ENCODE peak calls at places on chromosomes 11 and 22, in nine cellular contexts. M is activated naive CD8-positive, alpha-beta T cell treated with anti-CD3 and anti-CD28 coated beads, Interleukin-2, amount 50 U/mL, for 24 hours; N is T1000; C is T-helper 2 cell treated with Interferon-gamma antibody and Interleukin-4, amounts not matched to agents 5 μg/mL and 100 μg/mL, for 36 hours; F is mesenchymal stem cell; Z is LoVo; G is T-cell; W is fibroblast of lung; I is EL. D is an unnamed sample.
A peak's percentile ranks its signal among the peaks of the same experiment; 100 is the strongest.

GRCh38 chr11:36095716-36096115 is 151.9 kb downstream of the LDLRAD3 start:
- DNase-seq in G (no peak), Z (no peak), N (no peak), C (no peak), W (peak; percentile 66), I (no peak), M (no peak), F (peak; percentile 81), D (no peak)

GRCh38 chr11:61270354-61271070 is 24.6 kb downstream of the VWCE start:
- DNase-seq in N (no peak), C (peak; percentile 11), I (peak; percentile 31), Z (no peak), F (peak; percentile 21), M (no peak), G (no peak), W (peak; percentile 47), D (no peak)

GRCh38 chr11:95152878-95153856 is 63.5 kb downstream of the ENDOD1 start:
- DNase-seq in F (no peak), I (no peak), Z (no peak), G (no peak), C (peak; percentile 48), W (no peak), N (no peak), M (no peak), D (no peak)

GRCh38 chr11:2404735-2405196 is 4.2 kb downstream of the TSSC4 start:
- DNase-seq in M (no peak), C (no peak), Z (no peak), W (no peak), G (no peak), F (no peak), I (no peak), N (no peak), D (no peak)

GRCh38 chr11:82465481-82465880 is 268.2 kb downstream of the FAM181B start:
- DNase-seq in C (no peak), F (no peak), Z (no peak), W (peak; percentile 1), I (no peak), N (no peak), G (no peak), M (no peak), D (no peak)

GRCh38 chr11:65404638-65405339 is 17.8 kb upstream of the NEAT1 start:
- DNase-seq in Z (no peak), C (no peak), N (no peak), M (no peak), F (no peak), I (no peak), W (no peak), G (no peak), D (no peak)

GRCh38 chr22:42418811-42419243 is 13.4 kb downstream of the NFAM1 start:
- DNase-seq in G (no peak), Z (no peak), F (no peak), I (no peak), M (no peak), W (no peak), C (no peak), N (no peak), D (no peak)

GRCh38 chr22:28917747-28918543 is 34.6 kb downstream of the ZNRF3 start:
- DNase-seq in W (peak; percentile 62), N (no peak), I (no peak), Z (no peak), G (no peak), M (no peak), C (no peak), F (peak; percentile 66), D (no peak)

GRCh38 chr11:125621995-125622394 is 3.0 kb upstream of the CHEK1 start:
- DNase-seq in M (no peak), I (peak; percentile 78), N (no peak), Z (peak; percentile 7), F (peak; percentile 70), C (no peak), W (peak; percentile 76), G (no peak), D (no peak)

GRCh38 chr11:2272241-2272945 is 2.0 kb upstream of the ASCL2 start:
- DNase-seq in C (no peak), Z (no peak), I (no peak), G (no peak), W (no peak), F (no peak), N (no peak), M (no peak), D (no peak)

GRCh38 chr22:33922268-33922667 is 2.0 kb upstream of the LARGE1 start:
- DNase-seq in W (peak; percentile 32), Z (peak; percentile 43), F (peak; percentile 63), N (no peak), M (peak; percentile 5), C (no peak), I (no peak), G (no peak), D (no peak)

GRCh38 chr22:35928273-35928798 is 100.3 kb downstream of the RBFOX2 start:
- DNase-seq in I (no peak), W (no peak), Z (no peak), F (no peak), M (no peak), N (no peak), C (no peak), G (no peak), D (no peak)

GRCh38 chr11:67571443-67571842 is 12.2 kb upstream of the GSTP1 start:
- DNase-seq in I (no peak), N (no peak), C (no peak), F (no peak), G (no peak), W (no peak), M (no peak), Z (no peak), D (no peak)

GRCh38 chr22:40436460-40437431 is 66.4 kb downstream of the SGSM3 start:
- DNase-seq in Z (peak; percentile 45), F (peak; percentile 79), I (peak; percentile 51), W (peak; percentile 80), M (peak; percentile 19), C (peak; percentile 12), G (no peak), N (no peak), D (no peak)

GRCh38 chr22:50628543-50629134 is 687 bp upstream of the ARSA start:
- DNase-seq in I (no peak), W (no peak), C (no peak), G (no peak), N (no peak), M (no peak), F (no peak), Z (no peak), D (no peak)

GRCh38 chr11:47234669-47235075 is 13.9 kb downstream of the ACP2 start:
- DNase-seq in N (no peak), I (no peak), C (peak; percentile 29), M (peak; percentile 38), Z (no peak), F (no peak), G (peak; percentile 77), W (no peak), D (no peak)

GRCh38 chr11:64841592-64842365 is 2.7 kb downstream of the CDC42BPG start:
- DNase-seq in W (no peak), C (no peak), M (no peak), G (no peak), I (no peak), N (no peak), F (no peak), Z (no peak), D (no peak)

GRCh38 chr11:42958635-42959034 is 353.2 kb upstream of the API5 start:
- DNase-seq in G (no peak), I (no peak), C (no peak), F (no peak), Z (no peak), M (no peak), W (no peak), N (no peak), D (no peak)

GRCh38 chr11:811446-812245 is 1.9 kb downstream of the RPLP2 start:
- DNase-seq in M (no peak), F (peak; percentile 38), Z (no peak), G (no peak), W (no peak), I (peak; percentile 42), N (no peak), C (no peak), D (no peak)

GRCh38 chr11:106585061-106585460 is 433.2 kb downstream of the GUCY1A2 start:
- DNase-seq in N (no peak), G (no peak), F (peak; percentile 58), C (no peak), Z (no peak), I (peak; percentile 41), M (no peak), W (peak; percentile 49), D (no peak)

GRCh38 chr11:38971141-38971540 is 2373.1 kb upstream of the RAG2 start:
- DNase-seq in Z (no peak), I (peak; percentile 51), C (no peak), F (no peak), G (no peak), M (no peak), W (no peak), N (no peak), D (no peak)

GRCh38 chr11:78853521-78853920 is 278.9 kb upstream of the NARS2 start:
- DNase-seq in Z (no peak), N (no peak), M (no peak), G (no peak), I (no peak), F (no peak), C (no peak), W (no peak), D (no peak)

GRCh38 chr11:35893796-35894475 is 49.9 kb upstream of the LDLRAD3 start:
- DNase-seq in I (peak; percentile 33), M (no peak), N (no peak), F (peak; percentile 6), Z (peak; percentile 59), C (no peak), G (no peak), W (peak; percentile 66), D (no peak)

GRCh38 chr11:2932850-2933251 is 3.6 kb upstream of the PHLDA2 start:
- DNase-seq in Z (no peak), C (no peak), M (no peak), I (peak; percentile 64), F (peak; percentile 71), G (no peak), N (peak; percentile 39), W (peak; percentile 52), D (no peak)

GRCh38 chr22:45475063-45475747 is 27.5 kb upstream of the FBLN1 start:
- DNase-seq in W (peak; percentile 58), G (no peak), C (no peak), F (no peak), I (no peak), Z (no peak), N (no peak), M (no peak), D (no peak)

GRCh38 chr22:39518996-39519680 is 1.2 kb upstream of the ATF4 start:
- DNase-seq in Z (no peak), I (no peak), G (no peak), C (no peak), W (peak; percentile 46), N (no peak), F (no peak), M (peak; percentile 43), D (peak; percentile 39)

GRCh38 chr11:131064373-131064991 is 148.2 kb upstream of the SNX19 start:
- DNase-seq in I (peak; percentile 69), G (no peak), Z (peak; percentile 37), C (no peak), W (peak; percentile 69), F (peak; percentile 60), M (peak; percentile 44), N (no peak), D (peak; percentile 13)

D was measured in amniotic stem cell.